ENCODE peak calls at places on chromosomes 7 and 10, in seven cellular contexts. Q is EH; V is tibial artery; N is AG10803; W is activated naive CD8-positive, alpha-beta T cell treated with anti-CD3 and anti-CD28 coated beads, Interleukin-2, amount 50 U/mL, for 24 hours; Y is right lobe of liver; A is GM23248. L is an unnamed sample.

GRCh38 chr10:99370993-99371392 is 41.8 kb downstream of the CNNM1 start:
- DNase-seq in Q (peak; percentile 63), V (no peak), N (peak; percentile 58), W (no peak), Y (no peak), A (peak; percentile 74), L (no peak)

GRCh38 chr7:149799397-149800168 is 26.2 kb upstream of the ZNF467 start:
- DNase-seq in Q (no peak), V (no peak), N (no peak), W (peak; percentile 69), Y (no peak), A (no peak), L (peak; percentile 25)

GRCh38 chr10:397321-398068 is 262.2 kb downstream of the ZMYND11 start:
- DNase-seq in Q (no peak), V (peak; percentile 59), N (no peak), W (no peak), Y (no peak), A (no peak), L (no peak)

GRCh38 chr7:39153647-39154046 is 175.9 kb downstream of the POU6F2 start:
- DNase-seq in Q (no peak), V (no peak), N (no peak), W (no peak), Y (no peak), A (peak; percentile 2), L (no peak)

GRCh38 chr7:46115410-46115809 is 194.3 kb upstream of the IGFBP3 start:
- DNase-seq in Q (peak; percentile 39), V (no peak), N (no peak), W (no peak), Y (no peak), A (peak; percentile 21), L (no peak)

GRCh38 chr7:73599151-73599882 is 20.9 kb upstream of the TBL2 start:
- DNase-seq in Q (no peak), V (no peak), N (no peak), W (no peak), Y (no peak), A (no peak), L (no peak)

GRCh38 chr10:96832721-96833219 is 672 bp downstream of the LCOR start:
- DNase-seq in Q (peak; percentile 79), V (peak; percentile 88), N (peak; percentile 70), W (peak; percentile 87), Y (peak; percentile 89), A (peak; percentile 92), L (peak; percentile 88)

GRCh38 chr7:196283-196682 is 3.9 kb downstream of the FAM20C start:
- DNase-seq in Q (no peak), V (no peak), N (no peak), W (no peak), Y (no peak), A (no peak), L (no peak)

GRCh38 chr10:34985823-34986222 is 104.3 kb downstream of the CUL2 start:
- DNase-seq in Q (peak; percentile 50), V (no peak), N (no peak), W (no peak), Y (no peak), A (peak; percentile 24), L (no peak)

GRCh38 chr10:99172130-99172738 is 63.4 kb downstream of the HPSE2 start:
- DNase-seq in Q (peak; percentile 59), V (no peak), N (peak; percentile 58), W (peak; percentile 2), Y (peak; percentile 48), A (peak; percentile 85), L (no peak)

GRCh38 chr7:151199196-151199874 is 11.0 kb downstream of the H2BK1 start:
- DNase-seq in Q (no peak), V (no peak), N (no peak), W (no peak), Y (no peak), A (no peak), L (no peak)

GRCh38 chr7:96397936-96398596 is 76.2 kb upstream of the SLC25A13 start:
- DNase-seq in Q (peak; percentile 3), V (peak; percentile 70), N (no peak), W (no peak), Y (no peak), A (peak; percentile 25), L (no peak)

GRCh38 chr7:1843271-1843861 is 173.3 kb downstream of the ELFN1 start:
- DNase-seq in Q (peak; percentile 90), V (peak; percentile 40), N (peak; percentile 36), W (no peak), Y (peak; percentile 33), A (no peak), L (no peak)

GRCh38 chr10:24427678-24428409 is 218.9 kb downstream of the KIAA1217 start:
- DNase-seq in Q (peak; percentile 75), V (no peak), N (peak; percentile 93), W (no peak), Y (peak; percentile 82), A (peak; percentile 82), L (no peak)

GRCh38 chr10:127117125-127117524 is 79.3 kb downstream of the INSYN2A start:
- DNase-seq in Q (peak; percentile 69), V (no peak), N (peak; percentile 49), W (peak; percentile 31), Y (no peak), A (peak; percentile 58), L (peak; percentile 59)

GRCh38 chr7:16801111-16801542 is 3.7 kb downstream of the AGR2 start:
- DNase-seq in Q (peak; percentile 77), V (no peak), N (peak; percentile 60), W (no peak), Y (no peak), A (peak; percentile 84), L (no peak)

GRCh38 chr7:5500056-5500776 is 76.6 kb upstream of the TNRC18 start:
- DNase-seq in Q (no peak), V (no peak), N (no peak), W (no peak), Y (no peak), A (no peak), L (no peak)

GRCh38 chr10:63267414-63268138 is 134.4 kb downstream of the NRBF2 start:
- DNase-seq in Q (peak; percentile 91), V (no peak), N (peak; percentile 89), W (no peak), Y (no peak), A (peak; percentile 85), L (no peak)

GRCh38 chr7:113521468-113521867 is 397.3 kb downstream of the PPP1R3A start:
- DNase-seq in Q (peak; percentile 36), V (no peak), N (no peak), W (no peak), Y (no peak), A (peak; percentile 3), L (no peak)

GRCh38 chr10:132878091-132878729 is 64.2 kb downstream of the CFAP46 start:
- DNase-seq in Q (no peak), V (peak; percentile 42), N (peak; percentile 24), W (no peak), Y (peak; percentile 35), A (peak; percentile 75), L (no peak)

GRCh38 chr10:60594476-60595051 is 183.7 kb upstream of the CDK1 start:
- DNase-seq in Q (no peak), V (no peak), N (no peak), W (no peak), Y (no peak), A (peak; percentile 57), L (no peak)

GRCh38 chr10:35306852-35307251 is 29.5 kb upstream of the CCNY start:
- DNase-seq in Q (peak; percentile 16), V (no peak), N (peak; percentile 28), W (no peak), Y (no peak), A (peak; percentile 71), L (no peak)

L was measured in left ventricle myocardium inferior.